ENCODE peak calls at places on chromosomes 1 and 21, in ten cellular contexts. F, Z, D, I, A, P, S, B, G and Q are unnamed samples.

GRCh38 chr1:246043556-246043955 is 463.5 kb downstream of the SMYD3 start:
- DNase-seq in D (no peak), A (no peak), P (no peak), B (peak), Z (no peak), G (no peak), S (no peak), I (no peak), F (no peak), Q (no peak)

GRCh38 chr21:45801129-45801735 is 157.7 kb downstream of the PCBP3 start:
- DNase-seq in G (no peak), P (no peak), F (no peak), D (no peak), A (no peak), B (no peak), Z (no peak), S (no peak), I (no peak), Q (no peak)

GRCh38 chr1:203704120-203704519 is 60.9 kb upstream of the LAX1 start:
- DNase-seq in F (no peak), P (no peak), B (no peak), A (no peak), G (no peak), D (no peak), I (no peak), Z (no peak), S (no peak), Q (no peak)

GRCh38 chr1:1876335-1876935 is 14.5 kb downstream of the GNB1 start:
- DNase-seq in Z (no peak), A (no peak), I (no peak), F (no peak), S (no peak), B (no peak), G (no peak), P (no peak), D (no peak), Q (no peak)

GRCh38 chr1:27122652-27123051 is 32.3 kb downstream of the SLC9A1 start:
- DNase-seq in D (no peak), I (peak), F (no peak), G (peak), A (peak), P (no peak), Z (peak), S (no peak), B (no peak), Q (peak)

GRCh38 chr21:38386967-38387366 is 111.3 kb downstream of the ERG start:
- DNase-seq in G (no peak), P (no peak), B (no peak), F (peak), Z (no peak), I (peak), S (no peak), A (peak), D (no peak), Q (no peak)

GRCh38 chr1:42730002-42730401 is 10.0 kb downstream of the CLDN19 start:
- DNase-seq in F (no peak), A (no peak), D (peak), I (no peak), Z (no peak), G (no peak), S (no peak), P (no peak), B (no peak), Q (no peak)

GRCh38 chr1:173454966-173455524 is 22.1 kb upstream of the PRDX6 start:
- DNase-seq in B (no peak), D (no peak), Z (no peak), S (no peak), I (no peak), P (no peak), F (no peak), A (no peak), G (no peak), Q (no peak)

GRCh38 chr1:207124389-207124788 is 20.4 kb downstream of the C4BPA start:
- DNase-seq in P (no peak), I (no peak), F (no peak), D (no peak), S (no peak), B (no peak), Z (no peak), G (no peak), A (no peak), Q (no peak)

GRCh38 chr1:240029418-240029817 is 62.3 kb upstream of the FMN2 start:
- DNase-seq in D (no peak), F (no peak), B (no peak), I (no peak), A (peak), S (no peak), Z (no peak), P (no peak), G (no peak), Q (no peak)

GRCh38 chr1:198653815-198654413 is 15.1 kb downstream of the PTPRC start:
- DNase-seq in G (no peak), B (no peak), S (no peak), I (no peak), A (no peak), Z (no peak), F (no peak), D (no peak), P (no peak), Q (no peak)

GRCh38 chr21:28378026-28378425 is 614.7 kb downstream of the LTN1 start:
- DNase-seq in A (no peak), Z (no peak), B (no peak), P (no peak), S (no peak), F (no peak), D (no peak), I (no peak), G (no peak), Q (no peak)

GRCh38 chr1:174359454-174359805 is 88.3 kb upstream of the GPR52 start:
- DNase-seq in I (no peak), F (no peak), S (no peak), P (no peak), A (no peak), G (no peak), B (peak), Z (no peak), D (no peak), Q (no peak)

GRCh38 chr1:26530898-26531598 is 1.5 kb downstream of the RPS6KA1 start:
- DNase-seq in I (peak), Z (peak), F (no peak), A (peak), P (no peak), G (peak), D (no peak), S (no peak), B (peak), Q (peak)

GRCh38 chr1:32066489-32066873 is 6.3 kb upstream of the TMEM39B start:
- DNase-seq in G (no peak), A (peak), Z (peak), S (no peak), D (no peak), B (peak), P (no peak), F (peak), I (peak), Q (peak)

GRCh38 chr1:228333739-228334115 is 72.9 kb downstream of the TRIM11 start:
- DNase-seq in F (no peak), I (no peak), Z (no peak), B (no peak), D (no peak), A (no peak), G (no peak), P (no peak), S (no peak), Q (no peak)

GRCh38 chr1:229298887-229299503 is 28.1 kb downstream of the RAB4A start:
- DNase-seq in Z (no peak), I (no peak), A (no peak), P (no peak), G (no peak), F (no peak), B (no peak), D (no peak), S (no peak), Q (no peak)

GRCh38 chr1:41498391-41498790 is 13.9 kb upstream of the EDN2 start:
- DNase-seq in G (no peak), A (peak), Z (no peak), P (no peak), I (no peak), S (no peak), B (no peak), F (no peak), D (no peak), Q (no peak)

GRCh38 chr1:228487336-228488106 is at the start of gene RNF187:
- DNase-seq in A (peak), P (peak), I (peak), G (peak), D (peak), B (peak), Z (peak), S (peak), F (peak), Q (no peak)

GRCh38 chr1:3984586-3984985 is 84.5 kb upstream of the C1orf174 start:
- DNase-seq in I (no peak), A (no peak), F (no peak), S (no peak), P (no peak), B (no peak), Z (no peak), D (no peak), G (no peak), Q (no peak)

GRCh38 chr1:207172321-207172720 is 68.3 kb downstream of the C4BPA start:
- DNase-seq in D (no peak), B (no peak), G (no peak), S (no peak), I (no peak), F (no peak), Z (no peak), P (no peak), A (no peak), Q (no peak)

GRCh38 chr1:203534526-203534925 is 40.6 kb downstream of the OPTC start:
- DNase-seq in A (peak), B (no peak), F (no peak), D (no peak), P (no peak), I (peak), Z (no peak), G (peak), S (no peak), Q (no peak)

GRCh38 chr1:79044974-79045650 is 38.6 kb upstream of the ADGRL4 start:
- DNase-seq in G (no peak), I (no peak), B (no peak), S (no peak), A (peak), Z (no peak), P (no peak), F (no peak), D (no peak), Q (peak)

GRCh38 chr1:50968884-50969610 is 998 bp upstream of the CDKN2C start:
- DNase-seq in S (peak), Z (peak), P (peak), F (peak), I (peak), A (no peak), D (peak), B (peak), G (peak), Q (no peak)

GRCh38 chr1:11314959-11315358 is 42.0 kb downstream of the UBIAD1 start:
- DNase-seq in F (no peak), A (no peak), D (no peak), Z (no peak), P (no peak), B (no peak), I (no peak), G (no peak), S (no peak), Q (no peak)

GRCh38 chr1:25245809-25246599 is 1.2 kb downstream of the RSRP1 start:
- DNase-seq in D (no peak), A (peak), Z (no peak), F (no peak), B (peak), P (no peak), G (no peak), S (no peak), I (peak), Q (no peak)

GRCh38 chr1:215181518-215181917 is 99.0 kb downstream of the KCNK2 start:
- DNase-seq in Z (no peak), F (no peak), A (peak), S (no peak), P (no peak), G (no peak), D (no peak), B (peak), I (no peak), Q (no peak)

GRCh38 chr1:184838374-184838995 is 83.8 kb upstream of the EDEM3 start:
- DNase-seq in D (no peak), S (no peak), F (no peak), A (peak), Z (no peak), P (no peak), B (no peak), G (no peak), I (peak), Q (peak)

GRCh38 chr21:44059710-44060109 is 47.5 kb upstream of the PWP2 start:
- DNase-seq in G (no peak), B (peak), Z (no peak), D (no peak), P (no peak), I (no peak), S (no peak), F (no peak), A (no peak), Q (no peak)

GRCh38 chr1:236685917-236686814 is at the start of gene ACTN2:
- DNase-seq in S (peak), D (peak), Z (peak), B (peak), F (peak), A (peak), P (peak), I (peak), G (peak), Q (no peak)

GRCh38 chr1:203153051-203153988 is 22.3 kb downstream of the MYBPH start:
- DNase-seq in I (no peak), F (no peak), G (no peak), D (no peak), B (no peak), Z (no peak), A (no peak), S (no peak), P (no peak), Q (no peak)

GRCh38 chr1:170663441-170664282 is at the start of gene PRRX1:
- DNase-seq in D (no peak), A (peak), B (no peak), G (no peak), I (peak), P (no peak), Z (no peak), F (no peak), S (no peak), Q (no peak)